ENCODE peak calls at places on chromosome 11, in seven cellular contexts. Y is SK-N-SH; L is HT-29; D is kidney glomerular epithelial cell; I is suprapubic skin; M is AG20443; O is stimulated activated CD4-positive, alpha-beta T cell treated with anti-CD3 and anti-CD28 coated beads, Interleukin-15, amount 100 ng/mL, for 48 hours. J is an unnamed sample.

GRCh38 chr11:68988486-68988885 is 7.7 kb upstream of the MRGPRD start:
- DNase-seq in O (no peak), I (no peak), M (no peak), D (no peak), Y (no peak), L (no peak), J (no peak)

GRCh38 chr11:63814383-63814736 is 1.1 kb downstream of the SPINDOC start:
- DNase-seq in I (no peak), Y (no peak), M (no peak), D (no peak), O (no peak), L (no peak), J (no peak)

GRCh38 chr11:17473071-17473744 is 3.4 kb downstream of the ABCC8 start:
- DNase-seq in M (no peak), I (no peak), O (no peak), Y (peak), D (no peak), L (peak), J (peak)

GRCh38 chr11:93603225-93603624 is 58.3 kb upstream of the CEP295 start:
- DNase-seq in I (no peak), O (no peak), D (no peak), L (no peak), Y (no peak), M (no peak), J (no peak)

GRCh38 chr11:10350341-10350740 is 45.5 kb downstream of the ADM start:
- DNase-seq in L (no peak), M (peak), O (no peak), D (peak), Y (no peak), I (no peak), J (peak)

GRCh38 chr11:27553186-27553585 is 46.6 kb upstream of the LIN7C start:
- DNase-seq in L (peak), Y (no peak), M (peak), I (no peak), D (no peak), O (no peak), J (no peak)

GRCh38 chr11:29326757-29327156 is 690.1 kb downstream of the KCNA4 start:
- DNase-seq in O (no peak), M (no peak), I (no peak), D (no peak), Y (no peak), L (no peak), J (no peak)

GRCh38 chr11:106996691-106997090 is 21.6 kb downstream of the GUCY1A2 start:
- DNase-seq in D (no peak), L (no peak), I (no peak), Y (no peak), M (no peak), O (no peak), J (no peak)

GRCh38 chr11:33094157-33094556 is 54.8 kb downstream of the TCP11L1 start:
- DNase-seq in D (no peak), I (no peak), L (no peak), O (no peak), M (no peak), Y (no peak), J (no peak)

GRCh38 chr11:64165482-64165841 is 451 bp downstream of the MACROD1 start:
- DNase-seq in I (no peak), O (no peak), Y (no peak), D (no peak), L (peak), M (no peak), J (no peak)

GRCh38 chr11:66886671-66887221 is 29.9 kb downstream of the LRFN4 start:
- DNase-seq in M (no peak), I (no peak), L (no peak), D (no peak), Y (no peak), O (no peak), J (peak)

GRCh38 chr11:17598700-17599459 is 51.8 kb downstream of the OTOG start:
- DNase-seq in O (peak), D (peak), Y (peak), M (peak), L (peak), I (peak), J (peak)

GRCh38 chr11:66268953-66269906 is 791 bp downstream of the RAB1B start:
- DNase-seq in D (peak), O (no peak), I (no peak), M (peak), Y (peak), L (peak), J (no peak)

GRCh38 chr11:75147875-75148263 is 3.0 kb upstream of the SLCO2B1 start:
- DNase-seq in M (no peak), Y (no peak), O (no peak), D (no peak), I (no peak), L (no peak), J (no peak)

GRCh38 chr11:34238966-34239365 is 118.8 kb downstream of the ABTB2 start:
- DNase-seq in M (no peak), O (no peak), D (no peak), L (no peak), Y (no peak), I (no peak), J (no peak)

GRCh38 chr11:35511666-35512065 is 13.8 kb downstream of the PAMR1 start:
- DNase-seq in M (peak), L (no peak), O (no peak), Y (no peak), I (no peak), D (peak), J (no peak)

GRCh38 chr11:113593698-113594308 is 112.3 kb downstream of the TMPRSS5 start:
- DNase-seq in L (no peak), I (no peak), Y (no peak), D (no peak), M (peak), O (no peak), J (no peak)

GRCh38 chr11:75482931-75483469 is 42.7 kb downstream of the GDPD5 start:
- DNase-seq in M (no peak), L (no peak), I (no peak), D (no peak), Y (no peak), O (no peak), J (no peak)

GRCh38 chr11:15505155-15505554 is 390.4 kb downstream of the INSC start:
- DNase-seq in I (no peak), Y (no peak), M (no peak), L (no peak), D (no peak), O (no peak), J (no peak)

GRCh38 chr11:1793091-1793490 is 29.4 kb upstream of the CTSD start:
- DNase-seq in L (no peak), I (no peak), M (no peak), O (no peak), Y (no peak), D (no peak), J (no peak)

GRCh38 chr11:61021661-61022212 is 50.3 kb downstream of the CD6 start:
- DNase-seq in Y (no peak), D (no peak), O (peak), L (peak), M (no peak), I (no peak), J (no peak)

GRCh38 chr11:46912526-46913150 is 5.7 kb downstream of the LRP4 start:
- DNase-seq in Y (peak), M (no peak), I (no peak), L (peak), D (peak), O (no peak), J (no peak)

GRCh38 chr11:130897262-130898182 is 18.8 kb downstream of the SNX19 start:
- DNase-seq in O (no peak), L (no peak), D (peak), I (no peak), M (peak), Y (no peak), J (no peak)

GRCh38 chr11:125036933-125037332 is 26.2 kb upstream of the SLC37A2 start:
- DNase-seq in L (no peak), I (no peak), O (no peak), M (peak), D (peak), Y (no peak), J (no peak)

GRCh38 chr11:13494051-13494450 is 1.7 kb downstream of the PTH start:
- DNase-seq in O (no peak), I (no peak), Y (no peak), M (no peak), D (no peak), L (no peak), J (no peak)

GRCh38 chr11:22338465-22338810 is 257 bp downstream of the SLC17A6 start:
- DNase-seq in L (no peak), I (no peak), O (no peak), Y (no peak), M (no peak), D (no peak), J (no peak)